ENCODE peak calls at places on chromosomes 6 and 20, in four cellular contexts. F is K562, I is GM12891, H is GM12878. M is an unnamed sample.

GRCh38 chr6:17580518-17581048 is 19.5 kb upstream of the FAM8A1 start:
- DNase-seq in F (no peak), I (no peak), H (no peak), M (no peak)

GRCh38 chr6:7723041-7723447 is 2.9 kb upstream of the BMP6 start:
- DNase-seq in F (peak; percentile 69), I (peak; percentile 20), H (no peak), M (peak; percentile 71)

GRCh38 chr6:30150671-30151395 is 10.2 kb downstream of the TRIM10 start:
- DNase-seq in F (no peak), I (no peak), H (no peak), M (no peak)

GRCh38 chr6:138231399-138231886 is 13.2 kb upstream of the PBOV1 start:
- DNase-seq in F (no peak), I (no peak), H (no peak), M (no peak)

GRCh38 chr6:68642977-68643376 is 7.9 kb downstream of the ADGRB3 start:
- DNase-seq in F (no peak), I (no peak), H (no peak), M (no peak)

GRCh38 chr6:133890941-133891813 is 2.3 kb downstream of the TCF21 start:
- DNase-seq in F (peak; percentile 22), I (no peak), H (no peak), M (no peak)

GRCh38 chr20:18133962-18134361 is 3.7 kb upstream of the KAT14 start:
- DNase-seq in F (no peak), I (no peak), H (no peak), M (no peak)

GRCh38 chr6:90343581-90343980 is 46.9 kb upstream of the BACH2 start:
- DNase-seq in F (no peak), I (no peak), H (no peak), M (no peak)

GRCh38 chr6:110476046-110476849 is at the start of gene SLC22A16:
- DNase-seq in F (no peak), I (peak; percentile 37), H (no peak), M (no peak)

GRCh38 chr20:36399147-36399968 is 93.2 kb downstream of the DLGAP4 start:
- DNase-seq in F (peak; percentile 79), I (peak; percentile 63), H (no peak), M (peak; percentile 40)

GRCh38 chr6:158411998-158412397 is 99.7 kb downstream of the TULP4 start:
- DNase-seq in F (no peak), I (no peak), H (no peak), M (no peak)
- TF ChIP-seq SPI1 in F (no peak), I (no peak), H (no peak), M (no peak)

GRCh38 chr6:106918128-106918527 is 56.4 kb downstream of the CD24 start:
- DNase-seq in F (no peak), I (no peak), H (no peak), M (no peak)
- TF ChIP-seq SPI1 in F (no peak), I (no peak), H (no peak), M (no peak)

GRCh38 chr6:81238390-81238789 is 514.1 kb downstream of the TENT5A start:
- DNase-seq in F (no peak), I (no peak), H (no peak), M (no peak)

GRCh38 chr6:81241717-81242116 is 510.8 kb downstream of the TENT5A start:
- DNase-seq in F (no peak), I (no peak), H (no peak), M (no peak)

GRCh38 chr6:81241126-81241525 is 511.4 kb downstream of the TENT5A start:
- DNase-seq in F (no peak), I (no peak), H (no peak), M (no peak)

GRCh38 chr6:81246200-81246599 is 506.3 kb downstream of the TENT5A start:
- DNase-seq in F (no peak), I (no peak), H (no peak), M (no peak)

DNA sequence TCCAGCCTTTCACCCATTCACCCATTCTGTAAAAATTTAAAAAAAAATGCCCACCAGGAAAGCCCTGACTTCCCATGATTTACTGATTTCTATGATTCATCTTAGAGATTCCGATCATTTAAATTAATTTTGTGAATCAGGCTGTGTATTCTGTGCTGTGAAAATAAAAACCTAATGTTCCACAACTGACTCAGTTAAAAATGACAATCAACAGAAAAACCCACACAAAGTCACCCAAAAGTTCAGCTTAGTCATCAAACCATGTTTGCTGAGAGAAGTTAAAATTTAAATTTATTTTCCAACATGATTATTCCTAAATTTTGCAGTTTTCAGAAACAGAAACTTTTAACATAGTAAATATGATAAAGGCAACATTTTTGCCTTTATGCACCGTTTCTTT is 509.8 kb downstream of the TENT5A start:
- DNase-seq in F (no peak), I (no peak), H (no peak), M (no peak)
- TF ChIP-seq SPI1 in F (no peak), I (no peak), H (no peak), M (no peak)

DNA sequence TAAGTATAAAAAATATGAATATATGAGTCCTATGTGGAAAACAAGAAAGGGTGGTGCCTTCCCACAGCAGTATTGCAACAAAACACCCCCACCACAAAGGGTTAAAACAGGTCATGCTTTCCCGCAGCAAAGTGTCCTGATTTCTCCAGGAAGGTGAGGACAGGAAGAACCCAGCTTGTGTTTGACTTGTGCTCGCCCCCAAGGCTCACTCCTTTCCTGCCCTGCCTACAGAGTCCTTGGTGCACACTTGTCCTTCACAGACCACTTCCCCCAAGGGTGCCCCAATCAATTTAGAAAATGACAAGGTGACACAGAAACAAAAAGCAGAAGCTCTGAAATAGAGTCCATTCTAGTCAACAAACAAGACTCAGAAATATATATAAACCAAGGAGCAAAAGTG is 237.4 kb downstream of the PTPRK start:
- DNase-seq in F (no peak), I (no peak), H (no peak), M (no peak)
- TF ChIP-seq SPI1 in F (no peak), I (no peak), H (no peak), M (no peak)

DNA sequence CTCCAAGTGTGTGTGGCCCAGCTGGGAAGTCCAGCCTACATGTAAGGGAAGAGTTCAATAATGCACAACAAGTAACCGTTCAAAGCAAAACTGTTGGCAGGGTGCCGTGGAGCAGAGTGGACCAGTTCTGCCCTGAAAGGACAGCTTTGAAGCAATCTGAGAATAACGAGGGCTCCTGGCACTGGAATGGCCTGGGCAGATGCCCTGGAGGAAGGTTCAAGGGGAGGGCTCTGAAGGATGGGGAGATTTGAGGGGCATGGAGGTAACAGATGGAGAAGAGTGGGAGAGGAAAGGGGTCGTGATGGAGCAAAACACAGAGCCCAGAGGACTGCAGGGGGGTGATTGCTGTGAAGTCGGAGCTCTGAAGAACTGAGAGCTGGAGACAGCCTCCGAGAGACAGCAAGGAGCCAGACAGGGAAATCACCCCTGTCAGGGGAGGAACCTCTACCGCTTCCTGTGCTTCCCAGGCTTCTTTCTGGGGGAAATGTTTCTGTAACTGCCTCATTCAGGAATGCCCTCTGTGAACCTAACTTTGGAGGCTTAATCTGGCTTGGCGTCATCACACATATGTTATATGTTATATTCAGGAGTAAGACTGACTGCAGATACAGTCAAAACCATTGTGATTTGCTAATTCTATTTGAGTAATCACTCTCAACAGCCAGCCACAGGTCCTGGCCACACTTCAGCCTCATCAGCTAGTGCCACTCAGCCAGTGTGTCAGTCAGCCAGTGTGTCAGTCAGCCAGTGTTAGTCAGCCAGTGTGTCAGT is 41.2 kb downstream of the ZC3H12D start:
- DNase-seq in F (no peak), I (no peak), H (no peak), M (no peak)
- TF ChIP-seq SPI1 in F (no peak), I (no peak), H (no peak), M (no peak)

DNA sequence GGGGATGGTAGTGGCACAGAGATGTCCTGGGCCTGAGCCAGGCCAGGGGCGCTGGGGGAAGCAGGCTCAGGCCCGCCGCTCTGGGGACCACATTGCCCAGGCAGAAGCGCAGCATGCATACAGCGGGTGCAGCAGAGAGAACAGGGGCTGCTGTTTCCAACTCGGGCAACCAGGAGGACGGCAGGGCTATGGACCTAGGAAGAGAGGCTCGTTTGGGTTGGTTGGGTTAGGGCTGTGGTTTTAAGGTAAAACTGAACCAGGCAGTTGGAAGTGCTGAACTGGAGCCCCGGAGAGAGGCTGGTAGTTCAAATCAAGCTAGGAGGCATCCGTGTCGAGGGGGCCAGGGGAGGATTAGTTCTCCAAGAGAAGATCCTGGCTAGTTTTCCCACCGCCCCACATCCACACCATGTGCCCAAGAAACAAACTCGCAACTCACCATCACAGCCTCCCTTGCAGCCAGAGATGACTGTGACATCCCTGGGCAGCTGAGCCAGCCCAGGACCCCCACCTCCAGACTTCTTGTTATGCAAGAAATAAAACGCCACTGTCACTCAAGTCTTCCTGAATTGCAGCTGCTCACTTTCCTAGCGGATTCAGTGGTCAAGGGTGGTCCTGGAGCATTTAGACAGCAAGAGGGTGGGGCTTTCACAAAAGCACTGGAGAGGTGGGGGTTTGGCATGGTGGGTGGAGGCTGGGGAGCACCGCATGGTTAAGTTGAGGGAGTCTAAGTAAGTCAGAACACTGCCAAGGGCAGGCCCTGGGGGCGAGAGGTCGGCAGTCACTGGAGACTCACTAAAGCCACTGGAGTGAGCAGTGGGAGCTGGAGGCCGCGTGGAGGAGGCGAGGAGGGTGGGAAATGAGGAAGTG is 161.2 kb downstream of the GRM4 start:
- DNase-seq in F (no peak), I (no peak), H (no peak), M (no peak)
- TF ChIP-seq SPI1 in F (no peak), I (no peak), H (no peak), M (peak; percentile 22)

M was measured in HL-60.